ENCODE peak calls at places on chromosomes 11 and 22, in ten cellular contexts. J, V, K, I, N, U, M, Z, F and G are unnamed samples.

GRCh38 chr11:71305451-71306125 is 53.2 kb upstream of the SHANK2 start:
- DNase-seq in J (no peak), V (no peak), K (peak; percentile 13), I (no peak), N (no peak), U (no peak), M (no peak), Z (no peak), F (no peak), G (no peak)

GRCh38 chr11:21894492-21894891 is 298.4 kb upstream of the ANO5 start:
- DNase-seq in J (no peak), V (no peak), K (no peak), I (no peak), N (no peak), U (no peak), M (no peak), Z (no peak), F (no peak), G (no peak)

GRCh38 chr22:39910875-39911601 is 10.2 kb downstream of the GRAP2 start:
- DNase-seq in J (no peak), V (peak; percentile 51), K (no peak), I (no peak), N (no peak), U (no peak), M (no peak), Z (no peak), F (no peak), G (no peak)

GRCh38 chr22:39240841-39241631 is 3.7 kb downstream of the PDGFB start:
- DNase-seq in J (no peak), V (peak; percentile 73), K (peak; percentile 81), I (peak; percentile 74), N (no peak), U (peak; percentile 74), M (peak; percentile 40), Z (no peak), F (peak; percentile 59), G (no peak)

GRCh38 chr11:134945993-134946392 is 534.0 kb upstream of the B3GAT1 start:
- DNase-seq in J (no peak), V (no peak), K (no peak), I (no peak), N (no peak), U (no peak), M (no peak), Z (no peak), F (no peak), G (no peak)

GRCh38 chr11:69655479-69656394 is 14.8 kb downstream of the CCND1 start:
- DNase-seq in J (no peak), V (no peak), K (no peak), I (no peak), N (no peak), U (peak; percentile 18), M (no peak), Z (peak; percentile 5), F (no peak), G (no peak)

GRCh38 chr11:44608654-44609027 is 43.2 kb downstream of the CD82 start:
- DNase-seq in J (no peak), V (no peak), K (no peak), I (no peak), N (no peak), U (no peak), M (no peak), Z (no peak), F (no peak), G (no peak)

GRCh38 chr11:109818303-109818702 is 274.9 kb upstream of the ZC3H12C start:
- DNase-seq in J (no peak), V (peak; percentile 8), K (no peak), I (no peak), N (no peak), U (no peak), M (no peak), Z (no peak), F (no peak), G (no peak)

GRCh38 chr22:35318346-35319215 is 18.9 kb downstream of the TOM1 start:
- DNase-seq in J (no peak), V (no peak), K (no peak), I (no peak), N (no peak), U (peak; percentile 15), M (no peak), Z (peak; percentile 10), F (no peak), G (no peak)

GRCh38 chr22:49754674-49755590 is 72.7 kb downstream of the BRD1 start:
- DNase-seq in J (no peak), V (no peak), K (no peak), I (no peak), N (no peak), U (no peak), M (no peak), Z (no peak), F (no peak), G (no peak)